ENCODE peak calls at places on chromosomes 16 and 17, in eight cellular contexts. One of them, this sample, is unnamed.
A peak's percentile ranks its signal among the peaks of the same experiment; 100 is the strongest.

GRCh38 chr17:28763804-28764266 is 20.0 kb downstream of the TRAF4 start:
- DNase-seq in psoas muscle: peak; percentile 74
- DNase-seq in breast epithelium: peak; percentile 73
- DNase-seq in left ventricle myocardium inferior: peak; percentile 60
- DNase-seq in esophagus squamous epithelium: no peak
- DNase-seq in transverse colon: peak; percentile 81
- DNase-seq in thoracic aorta: peak; percentile 78
- DNase-seq in lower lobe of right lung: no peak
- DNase-seq in this sample: peak; percentile 84

GRCh38 chr17:35257080-35257701 is 14.3 kb downstream of the SLFN5 start:
- DNase-seq in psoas muscle: no peak
- DNase-seq in breast epithelium: peak; percentile 92
- DNase-seq in left ventricle myocardium inferior: no peak
- DNase-seq in esophagus squamous epithelium: no peak
- DNase-seq in transverse colon: peak; percentile 59
- DNase-seq in thoracic aorta: no peak
- DNase-seq in lower lobe of right lung: peak; percentile 52
- DNase-seq in this sample: peak; percentile 65

GRCh38 chr17:8577868-8578267 is 52.7 kb downstream of the MYH10 start:
- DNase-seq in psoas muscle: no peak
- DNase-seq in breast epithelium: no peak
- DNase-seq in left ventricle myocardium inferior: no peak
- DNase-seq in esophagus squamous epithelium: no peak
- DNase-seq in transverse colon: no peak
- DNase-seq in thoracic aorta: no peak
- DNase-seq in lower lobe of right lung: no peak
- DNase-seq in this sample: no peak

GRCh38 chr16:17744903-17745581 is 274.3 kb upstream of the XYLT1 start:
- DNase-seq in psoas muscle: no peak
- DNase-seq in breast epithelium: no peak
- DNase-seq in left ventricle myocardium inferior: no peak
- DNase-seq in esophagus squamous epithelium: no peak
- DNase-seq in transverse colon: no peak
- DNase-seq in thoracic aorta: no peak
- DNase-seq in lower lobe of right lung: no peak
- DNase-seq in this sample: no peak

GRCh38 chr16:54268766-54269165 is 17.8 kb downstream of the IRX3 start:
- DNase-seq in psoas muscle: no peak
- DNase-seq in breast epithelium: no peak
- DNase-seq in left ventricle myocardium inferior: no peak
- DNase-seq in esophagus squamous epithelium: no peak
- DNase-seq in transverse colon: no peak
- DNase-seq in thoracic aorta: no peak
- DNase-seq in lower lobe of right lung: no peak
- DNase-seq in this sample: no peak

GRCh38 chr17:60160829-60161501 is 11.2 kb downstream of the CA4 start:
- DNase-seq in psoas muscle: no peak
- DNase-seq in breast epithelium: no peak
- DNase-seq in left ventricle myocardium inferior: no peak
- DNase-seq in esophagus squamous epithelium: no peak
- DNase-seq in transverse colon: no peak
- DNase-seq in thoracic aorta: no peak
- DNase-seq in lower lobe of right lung: peak; percentile 7
- DNase-seq in this sample: no peak

GRCh38 chr17:81512560-81512983 is at the start of gene ACTG1:
- DNase-seq in psoas muscle: peak; percentile 97
- DNase-seq in breast epithelium: peak; percentile 94
- DNase-seq in left ventricle myocardium inferior: peak; percentile 93
- DNase-seq in esophagus squamous epithelium: peak; percentile 73
- DNase-seq in transverse colon: peak; percentile 94
- DNase-seq in thoracic aorta: no peak
- DNase-seq in lower lobe of right lung: peak; percentile 95
- DNase-seq in this sample: peak; percentile 95

GRCh38 chr17:17709815-17710321 is 28.6 kb downstream of the RAI1 start:
- DNase-seq in psoas muscle: no peak
- DNase-seq in breast epithelium: no peak
- DNase-seq in left ventricle myocardium inferior: no peak
- DNase-seq in esophagus squamous epithelium: no peak
- DNase-seq in transverse colon: no peak
- DNase-seq in thoracic aorta: no peak
- DNase-seq in lower lobe of right lung: no peak
- DNase-seq in this sample: no peak

GRCh38 chr16:81204794-81205680 is 33.5 kb upstream of the BCO1 start:
- DNase-seq in psoas muscle: no peak
- DNase-seq in breast epithelium: no peak
- DNase-seq in left ventricle myocardium inferior: no peak
- DNase-seq in esophagus squamous epithelium: no peak
- DNase-seq in transverse colon: peak; percentile 36
- DNase-seq in thoracic aorta: no peak
- DNase-seq in lower lobe of right lung: no peak
- DNase-seq in this sample: peak; percentile 29

GRCh38 chr17:77308768-77309726 is 168.3 kb downstream of the SEC14L1 start:
- DNase-seq in psoas muscle: no peak
- DNase-seq in breast epithelium: no peak
- DNase-seq in left ventricle myocardium inferior: no peak
- DNase-seq in esophagus squamous epithelium: no peak
- DNase-seq in transverse colon: no peak
- DNase-seq in thoracic aorta: no peak
- DNase-seq in lower lobe of right lung: peak; percentile 71
- DNase-seq in this sample: peak; percentile 76

GRCh38 chr16:9124908-9125584 is 33.6 kb downstream of the HAPSTR1 start:
- DNase-seq in psoas muscle: no peak
- DNase-seq in breast epithelium: no peak
- DNase-seq in left ventricle myocardium inferior: no peak
- DNase-seq in esophagus squamous epithelium: no peak
- DNase-seq in transverse colon: no peak
- DNase-seq in thoracic aorta: no peak
- DNase-seq in lower lobe of right lung: no peak
- DNase-seq in this sample: no peak

GRCh38 chr16:65414284-65414984 is 292.6 kb upstream of the CDH11 start:
- DNase-seq in psoas muscle: no peak
- DNase-seq in breast epithelium: no peak
- DNase-seq in left ventricle myocardium inferior: no peak
- DNase-seq in esophagus squamous epithelium: no peak
- DNase-seq in transverse colon: no peak
- DNase-seq in thoracic aorta: no peak
- DNase-seq in lower lobe of right lung: no peak
- DNase-seq in this sample: peak; percentile 53

GRCh38 chr16:46709464-46709863 is 20.0 kb downstream of the ORC6 start:
- DNase-seq in psoas muscle: no peak
- DNase-seq in breast epithelium: no peak
- DNase-seq in left ventricle myocardium inferior: no peak
- DNase-seq in esophagus squamous epithelium: no peak
- DNase-seq in transverse colon: no peak
- DNase-seq in thoracic aorta: no peak
- DNase-seq in lower lobe of right lung: no peak
- DNase-seq in this sample: no peak

DNA sequence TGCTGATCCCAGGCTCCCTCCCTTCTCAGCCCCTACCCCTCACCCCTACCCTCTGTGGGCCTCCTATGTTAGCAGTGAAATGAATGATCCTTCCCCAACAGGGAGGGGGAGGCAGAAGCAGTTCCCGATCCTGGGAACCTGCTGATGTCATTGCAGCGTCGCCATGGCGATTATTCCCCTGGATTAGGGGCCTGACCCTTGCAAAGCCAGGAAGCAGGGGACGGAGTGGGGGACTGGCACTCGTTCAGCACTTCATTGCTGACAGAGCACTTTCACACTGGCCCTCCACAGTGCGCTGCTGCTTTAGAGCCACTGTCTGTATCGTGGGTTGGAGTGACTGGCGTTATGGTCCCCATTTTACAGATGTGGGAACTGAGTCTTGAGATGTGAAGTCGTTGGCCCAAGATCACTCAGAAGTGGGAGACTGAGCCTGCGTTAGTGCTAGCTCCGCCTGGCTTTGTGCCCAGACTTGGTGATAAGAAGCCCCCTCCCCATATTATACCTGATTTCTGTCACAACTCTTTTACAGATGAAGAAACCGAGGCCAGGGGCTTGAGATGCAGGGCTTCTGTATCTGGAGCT is 26.6 kb downstream of the LASP1 start:
- DNase-seq in psoas muscle: no peak
- DNase-seq in breast epithelium: no peak
- DNase-seq in left ventricle myocardium inferior: no peak
- DNase-seq in esophagus squamous epithelium: no peak
- DNase-seq in transverse colon: no peak
- DNase-seq in thoracic aorta: no peak
- DNase-seq in lower lobe of right lung: no peak
- DNase-seq in this sample: peak; percentile 72
- H3K27ac ChIP-seq in psoas muscle: peak overlapping the region; percentile 42
- H3K27ac ChIP-seq in breast epithelium: peak overlapping the region; percentile 62
- H3K27ac ChIP-seq in left ventricle myocardium inferior: peak overlapping the region; percentile 86
- H3K27ac ChIP-seq in esophagus squamous epithelium: peak overlapping the region; percentile 76
- H3K27ac ChIP-seq in transverse colon: peak overlapping the region; percentile 79
- H3K27ac ChIP-seq in thoracic aorta: peak overlapping the region; percentile 65
- H3K27ac ChIP-seq in lower lobe of right lung: peak overlapping the region; percentile 78
- H3K27ac ChIP-seq in this sample: no peak overlapping the region

GRCh38 chr17:42389135-42389417 is 834 bp upstream of the STAT3 start:
- DNase-seq in psoas muscle: no peak
- DNase-seq in breast epithelium: no peak
- DNase-seq in left ventricle myocardium inferior: no peak
- DNase-seq in esophagus squamous epithelium: no peak
- DNase-seq in transverse colon: no peak
- DNase-seq in thoracic aorta: no peak
- DNase-seq in lower lobe of right lung: no peak
- DNase-seq in this sample: no peak
- H3K4me3 ChIP-seq in psoas muscle: peak overlapping the region; percentile 65
- H3K4me3 ChIP-seq in breast epithelium: peak overlapping the region; percentile 84
- H3K4me3 ChIP-seq in left ventricle myocardium inferior: peak overlapping the region; percentile 65
- H3K4me3 ChIP-seq in esophagus squamous epithelium: peak overlapping the region; percentile 90
- H3K4me3 ChIP-seq in transverse colon: peak overlapping the region; percentile 15
- H3K4me3 ChIP-seq in thoracic aorta: peak overlapping the region; percentile 94
- H3K4me3 ChIP-seq in lower lobe of right lung: peak overlapping the region; percentile 51
- H3K4me3 ChIP-seq in this sample: peak overlapping the region; percentile 35

GRCh38 chr17:45160505-45161287 is 979 bp upstream of the HEXIM2 start:
- DNase-seq in psoas muscle: peak; percentile 88
- DNase-seq in breast epithelium: peak; percentile 69
- DNase-seq in left ventricle myocardium inferior: peak; percentile 74
- DNase-seq in esophagus squamous epithelium: no peak
- DNase-seq in transverse colon: peak; percentile 67
- DNase-seq in thoracic aorta: no peak
- DNase-seq in lower lobe of right lung: peak; percentile 81
- DNase-seq in this sample: peak; percentile 78
- TF ChIP-seq CTCF in psoas muscle: peak; percentile 17
- TF ChIP-seq CTCF in breast epithelium: no peak
- TF ChIP-seq CTCF in left ventricle myocardium inferior: peak; percentile 50
- TF ChIP-seq CTCF in esophagus squamous epithelium: no peak
- TF ChIP-seq CTCF in transverse colon: peak; percentile 17
- TF ChIP-seq CTCF in thoracic aorta: peak; percentile 27
- TF ChIP-seq CTCF in lower lobe of right lung: no peak
- TF ChIP-seq CTCF in this sample: no peak

DNA sequence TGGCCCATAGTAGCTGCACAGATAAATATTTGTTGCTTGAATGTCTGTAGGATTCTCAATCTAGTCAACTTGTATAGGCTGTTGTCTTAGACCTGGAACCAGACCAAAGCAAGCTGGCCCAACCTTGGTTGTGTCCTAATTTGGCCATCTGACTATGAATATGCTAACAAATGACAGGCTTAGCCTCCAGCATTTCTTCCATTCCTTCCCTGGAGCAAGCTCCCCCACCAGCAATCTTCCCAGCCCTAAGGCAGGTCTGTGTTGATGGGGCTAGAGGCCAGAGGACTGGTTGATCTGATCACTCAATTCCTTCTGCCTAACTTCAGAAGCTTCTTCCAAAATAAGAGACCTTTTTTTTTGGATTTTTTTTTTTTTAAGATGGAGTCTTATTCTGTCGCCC is 9.4 kb upstream of the PHOSPHO1 start:
- DNase-seq in psoas muscle: no peak
- DNase-seq in breast epithelium: no peak
- DNase-seq in left ventricle myocardium inferior: no peak
- DNase-seq in esophagus squamous epithelium: no peak
- DNase-seq in transverse colon: no peak
- DNase-seq in thoracic aorta: no peak
- DNase-seq in lower lobe of right lung: no peak
- DNase-seq in this sample: no peak
- H3K27ac ChIP-seq in psoas muscle: no peak overlapping the region
- H3K27ac ChIP-seq in breast epithelium: no peak overlapping the region
- H3K27ac ChIP-seq in left ventricle myocardium inferior: no peak overlapping the region
- H3K27ac ChIP-seq in esophagus squamous epithelium: no peak overlapping the region
- H3K27ac ChIP-seq in transverse colon: no peak overlapping the region
- H3K27ac ChIP-seq in thoracic aorta: no peak overlapping the region
- H3K27ac ChIP-seq in lower lobe of right lung: no peak overlapping the region
- H3K27ac ChIP-seq in this sample: no peak overlapping the region

DNA sequence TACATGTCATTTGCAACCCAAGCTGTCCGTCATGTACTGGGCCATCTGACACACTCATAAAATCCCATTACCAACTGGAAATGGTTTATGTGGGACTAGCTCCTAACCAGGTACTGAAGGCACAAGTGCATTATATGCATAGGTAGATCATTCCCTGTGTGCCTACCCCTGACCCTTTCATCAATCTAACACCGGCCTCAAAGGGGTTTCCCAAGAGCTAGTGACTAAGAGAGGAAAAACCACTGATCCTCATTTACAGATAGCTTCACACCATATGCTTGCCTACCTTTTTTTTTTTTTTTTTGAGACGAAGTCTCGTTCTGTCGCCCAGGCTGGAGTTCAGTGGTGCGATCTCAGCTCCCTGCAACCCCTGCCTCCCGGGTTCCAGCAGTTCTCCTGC is 449.8 kb downstream of the SLC39A11 start:
- DNase-seq in psoas muscle: no peak
- DNase-seq in breast epithelium: no peak
- DNase-seq in left ventricle myocardium inferior: no peak
- DNase-seq in esophagus squamous epithelium: no peak
- DNase-seq in transverse colon: no peak
- DNase-seq in thoracic aorta: no peak
- DNase-seq in lower lobe of right lung: no peak
- DNase-seq in this sample: no peak
- H3K4me3 ChIP-seq in psoas muscle: no peak overlapping the region
- H3K4me3 ChIP-seq in breast epithelium: no peak overlapping the region
- H3K4me3 ChIP-seq in left ventricle myocardium inferior: no peak overlapping the region
- H3K4me3 ChIP-seq in esophagus squamous epithelium: no peak overlapping the region
- H3K4me3 ChIP-seq in transverse colon: no peak overlapping the region
- H3K4me3 ChIP-seq in thoracic aorta: no peak overlapping the region
- H3K4me3 ChIP-seq in lower lobe of right lung: no peak overlapping the region
- H3K4me3 ChIP-seq in this sample: no peak overlapping the region

DNA sequence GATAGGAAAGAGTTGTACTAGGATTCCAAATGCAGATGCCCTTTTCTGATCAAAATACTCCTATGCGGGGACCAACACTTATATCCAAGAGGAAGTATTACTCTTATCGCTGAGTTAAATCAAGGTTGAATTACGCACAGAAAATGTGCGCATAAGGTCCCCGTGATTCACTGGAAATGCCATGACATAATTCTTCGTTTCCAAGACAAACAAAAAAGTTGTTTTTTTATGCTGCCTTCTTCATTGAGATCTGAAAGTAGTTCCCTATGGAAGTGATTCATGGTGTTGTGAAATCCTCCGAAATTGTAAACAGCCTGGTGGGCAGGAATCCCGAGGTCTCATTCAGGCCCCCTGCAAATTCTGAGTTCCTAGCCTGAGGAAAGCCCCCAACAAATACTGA is 463.8 kb upstream of the HSBP1 start:
- DNase-seq in psoas muscle: no peak
- DNase-seq in breast epithelium: no peak
- DNase-seq in left ventricle myocardium inferior: no peak
- DNase-seq in esophagus squamous epithelium: no peak
- DNase-seq in transverse colon: no peak
- DNase-seq in thoracic aorta: no peak
- DNase-seq in lower lobe of right lung: no peak
- DNase-seq in this sample: no peak
- TF ChIP-seq CTCF in psoas muscle: no peak
- TF ChIP-seq CTCF in breast epithelium: no peak
- TF ChIP-seq CTCF in left ventricle myocardium inferior: no peak
- TF ChIP-seq CTCF in esophagus squamous epithelium: no peak
- TF ChIP-seq CTCF in transverse colon: no peak
- TF ChIP-seq CTCF in thoracic aorta: no peak
- TF ChIP-seq CTCF in lower lobe of right lung: no peak
- TF ChIP-seq CTCF in this sample: no peak